ENCODE peak calls at places on chromosomes 1 and 21, in four cellular contexts. O is foreskin keratinocyte; N is CD8-positive, alpha-beta T cell; Y is MM.1S. Q is an unnamed sample. For H3K4me1, the result is how much of the 10 kb centered on the place peaks cover.

GRCh38 chr1:201714542-201715276 is 114.2 kb upstream of the IPO9 start:
- DNase-seq in N (no peak), Y (no peak), O (peak), Q (peak)

GRCh38 chr1:154351363-154352068 is 26.2 kb downstream of the ATP8B2 start:
- DNase-seq in O (no peak), N (no peak), Y (peak), Q (no peak)

GRCh38 chr1:167666416-167666815 is 36.4 kb downstream of the RCSD1 start:
- DNase-seq in Y (no peak), N (no peak), O (peak), Q (no peak)

GRCh38 chr21:26169061-26169610 is 1.4 kb downstream of the APP start:
- DNase-seq in N (peak), O (peak), Y (peak), Q (peak)

GRCh38 chr1:201945157-201945556 is 1.2 kb downstream of the LMOD1 start:
- DNase-seq in O (no peak), Y (no peak), N (no peak), Q (no peak)

GRCh38 chr1:31580513-31580870 is 4.2 kb downstream of the TINAGL1 start:
- DNase-seq in O (no peak), Y (no peak), N (no peak), Q (peak)

GRCh38 chr1:29017235-29017634 is 102.9 kb downstream of the EPB41 start:
- DNase-seq in Y (no peak), N (no peak), O (no peak), Q (no peak)

GRCh38 chr1:184222561-184223157 is 164.2 kb upstream of the C1orf21 start:
- DNase-seq in O (peak), N (peak), Y (peak), Q (no peak)

GRCh38 chr1:9691108-9691445 is 39.5 kb downstream of the PIK3CD start:
- DNase-seq in N (no peak), O (peak), Y (no peak), Q (no peak)

GRCh38 chr1:54080598-54081049 is 27.2 kb downstream of the TCEANC2 start:
- DNase-seq in N (no peak), Y (no peak), O (no peak), Q (no peak)

GRCh38 chr1:169809370-169810095 is 14.8 kb upstream of the METTL18 start:
- DNase-seq in N (no peak), Y (peak), O (peak), Q (no peak)

GRCh38 chr1:109257682-109258421 is 8.5 kb downstream of the CELSR2 start:
- DNase-seq in O (no peak), Y (no peak), N (no peak), Q (no peak)

GRCh38 chr1:85612704-85613361 is 32.3 kb downstream of the CCN1 start:
- DNase-seq in N (no peak), Y (peak), O (peak), Q (no peak)

GRCh38 chr1:157104598-157105293 is 5.1 kb upstream of the ETV3L start:
- DNase-seq in N (no peak), Y (no peak), O (no peak), Q (no peak)

GRCh38 chr1:108758782-108759181 is 12.3 kb downstream of the STXBP3 start:
- DNase-seq in Y (no peak), N (no peak), O (no peak), Q (no peak)

GRCh38 chr1:39230261-39231190 is 26.0 kb downstream of the MACF1 start:
- DNase-seq in Y (no peak), O (peak), N (no peak), Q (no peak)

GRCh38 chr1:78840447-78841251 is 165.9 kb downstream of the ADGRL4 start:
- DNase-seq in O (peak), N (no peak), Y (no peak), Q (no peak)

GRCh38 chr1:161019767-161020572 is 982 bp downstream of the F11R start:
- DNase-seq in Y (peak), O (peak), N (no peak), Q (no peak)

GRCh38 chr1:101918277-101918676 is 78.4 kb downstream of the OLFM3 start:
- DNase-seq in Y (no peak), O (no peak), N (no peak), Q (no peak)

GRCh38 chr1:46173361-46173856 is 1.5 kb upstream of the TSPAN1 start:
- DNase-seq in O (no peak), Y (no peak), N (no peak), Q (no peak)

GRCh38 chr1:13652238-13652637 is 47.8 kb upstream of the PRDM2 start:
- DNase-seq in O (peak), N (no peak), Y (no peak), Q (no peak)

GRCh38 chr1:119968068-119968492 is 71.8 kb upstream of the ADAM30 start:
- DNase-seq in O (peak), Y (peak), N (peak), Q (no peak)

GRCh38 chr1:107357381-107357780 is 216.5 kb downstream of the NTNG1 start:
- DNase-seq in O (no peak), N (no peak), Y (no peak), Q (no peak)

GRCh38 chr21:33836408-33836807 is 79.2 kb downstream of the ATP5PO start:
- DNase-seq in O (no peak), Y (no peak), N (no peak), Q (no peak)

GRCh38 chr1:18198240-18198639 is 90.6 kb downstream of the IGSF21 start:
- DNase-seq in Y (no peak), N (no peak), O (no peak), Q (no peak)

GRCh38 chr1:149848811-149849210 is 50.6 kb upstream of the BOLA1 start:
- DNase-seq in Y (peak), N (no peak), O (peak), Q (no peak)

GRCh38 chr1:3054474-3054873 is 14.5 kb upstream of the PRDM16 start:
- DNase-seq in N (no peak), Y (no peak), O (no peak), Q (no peak)

GRCh38 chr1:85289207-85289847 is 12.9 kb upstream of the BCL10 start:
- DNase-seq in O (peak), N (no peak), Y (no peak), Q (no peak)

GRCh38 chr1:42913426-42914091 is 45.1 kb downstream of the SLC2A1 start:
- DNase-seq in N (no peak), O (peak), Y (peak), Q (no peak)

GRCh38 chr1:215119719-215120118 is 37.2 kb downstream of the KCNK2 start:
- DNase-seq in Y (no peak), O (no peak), N (no peak), Q (no peak)

GRCh38 chr21:18041012-18041411 is 203.6 kb upstream of the CHODL start:
- DNase-seq in Y (peak), N (no peak), O (peak), Q (no peak)

GRCh38 chr1:55140546-55140983 is 74.6 kb downstream of the USP24 start:
- DNase-seq in Y (peak), O (peak), N (peak), Q (peak)

GRCh38 chr1:212688338-212689047 is 11.1 kb downstream of the BATF3 start:
- DNase-seq in N (no peak), O (no peak), Y (no peak), Q (no peak)

GRCh38 chr1:78096976-78097375 is 51.2 kb downstream of the GIPC2 start:
- DNase-seq in O (no peak), Y (no peak), N (no peak), Q (no peak)

DNA sequence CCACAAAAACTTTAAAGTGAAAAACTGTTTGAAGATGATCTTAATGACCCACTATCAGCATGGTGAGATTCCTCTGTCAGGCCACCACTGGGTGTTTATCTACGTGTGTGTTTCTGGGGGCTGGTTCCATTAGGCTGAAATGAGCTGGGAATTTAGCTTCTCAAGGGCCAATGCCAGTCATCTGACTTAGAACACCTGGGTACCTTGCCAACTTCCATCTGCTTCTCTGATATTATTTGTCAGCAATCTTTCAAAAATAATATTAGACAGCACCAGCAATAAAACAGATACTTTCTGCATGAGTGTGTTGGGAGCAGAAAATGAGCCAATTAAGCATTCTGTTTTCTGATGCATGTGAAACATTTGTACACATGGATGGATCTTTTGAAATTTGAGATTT is 124.0 kb downstream of the RYR2 start:
- DNase-seq in N (no peak), O (no peak), Y (no peak), Q (no peak)
- H3K4me1 ChIP-seq in N (under half), O (under half), Y (under half), Q (under half)

GRCh38 chr1:198683449-198683848 is 44.6 kb downstream of the PTPRC start:
- DNase-seq in O (no peak), Y (no peak), N (no peak), Q (no peak)
- H3K4me1 ChIP-seq in O (under half), Y (under half), N (half or more), Q (under half)

GRCh38 chr1:244843148-244843978 is 7.9 kb downstream of the COX20 start:
- DNase-seq in N (no peak), O (no peak), Y (no peak), Q (no peak)

GRCh38 chr1:244844155-244845121 is 9.0 kb downstream of the COX20 start:
- DNase-seq in O (no peak), N (no peak), Y (no peak), Q (no peak)

GRCh38 chr1:244849189-244849866 is 13.9 kb downstream of the COX20 start:
- DNase-seq in N (no peak), Y (no peak), O (no peak), Q (no peak)

GRCh38 chr1:244850099-244850852 is 14.1 kb downstream of the HNRNPU start:
- DNase-seq in N (no peak), Y (no peak), O (no peak), Q (no peak)

DNA sequence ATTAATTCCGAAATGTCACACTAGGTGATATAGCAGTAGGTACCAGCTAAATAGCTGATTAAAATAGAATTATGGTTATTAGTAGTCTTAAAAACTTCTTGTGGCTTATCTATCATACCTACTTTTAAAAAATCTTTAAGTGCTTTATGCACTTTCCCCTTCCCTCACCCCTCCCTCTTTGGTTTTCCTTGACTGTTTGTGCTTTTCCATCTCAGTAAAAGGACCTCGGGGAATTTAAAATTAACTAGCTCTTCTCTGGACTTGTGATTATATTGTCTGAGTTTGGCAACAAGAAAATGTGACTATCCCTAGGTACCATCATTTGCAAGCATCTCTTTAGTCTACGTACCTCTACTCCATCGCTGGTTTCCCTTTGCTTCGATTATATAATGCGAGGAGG is 11.2 kb downstream of the COX20 start:
- DNase-seq in O (no peak), N (no peak), Y (no peak), Q (no peak)
- H3K4me1 ChIP-seq in O (under half), N (under half), Y (under half), Q (under half)

DNA sequence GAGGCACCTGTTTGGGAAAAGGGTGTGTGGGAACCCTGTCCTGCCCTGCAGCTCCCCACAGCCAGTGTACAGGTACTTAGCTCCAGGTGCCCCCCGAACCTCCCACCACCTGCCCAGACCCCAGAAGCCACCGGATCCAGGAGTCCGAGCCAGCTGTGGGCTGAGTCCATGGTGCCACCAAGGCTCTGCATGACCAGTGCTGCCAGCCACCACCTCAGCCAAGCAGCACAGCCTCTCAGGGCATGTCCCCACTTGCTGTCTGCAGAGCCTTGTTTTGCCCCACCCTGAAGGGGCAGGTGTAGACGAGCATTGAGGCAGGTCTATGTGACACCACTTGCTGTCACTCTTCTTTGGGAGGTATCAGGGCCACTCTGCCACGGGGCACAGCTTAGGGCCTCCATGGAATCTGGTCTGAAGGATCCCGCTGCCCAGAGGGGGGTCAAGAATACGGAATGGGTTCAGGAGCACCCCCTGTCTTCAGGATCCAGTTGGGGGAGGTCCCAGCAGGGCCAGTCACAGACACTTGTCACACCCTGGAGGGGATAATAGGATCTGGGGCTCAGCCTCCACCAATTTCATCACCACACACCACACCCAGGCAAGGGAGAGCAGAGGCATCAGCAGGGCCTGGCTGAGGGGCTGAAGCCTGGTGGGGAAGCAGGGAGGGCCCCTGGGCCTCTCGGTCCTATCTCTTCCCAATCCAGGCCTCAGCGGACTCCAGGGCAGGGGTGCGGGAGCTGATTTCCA is 27.7 kb downstream of the ARHGEF19 start:
- DNase-seq in O (peak), N (no peak), Y (no peak), Q (no peak)
- H3K4me1 ChIP-seq in O (under half), N (under half), Y (under half), Q (under half)

DNA sequence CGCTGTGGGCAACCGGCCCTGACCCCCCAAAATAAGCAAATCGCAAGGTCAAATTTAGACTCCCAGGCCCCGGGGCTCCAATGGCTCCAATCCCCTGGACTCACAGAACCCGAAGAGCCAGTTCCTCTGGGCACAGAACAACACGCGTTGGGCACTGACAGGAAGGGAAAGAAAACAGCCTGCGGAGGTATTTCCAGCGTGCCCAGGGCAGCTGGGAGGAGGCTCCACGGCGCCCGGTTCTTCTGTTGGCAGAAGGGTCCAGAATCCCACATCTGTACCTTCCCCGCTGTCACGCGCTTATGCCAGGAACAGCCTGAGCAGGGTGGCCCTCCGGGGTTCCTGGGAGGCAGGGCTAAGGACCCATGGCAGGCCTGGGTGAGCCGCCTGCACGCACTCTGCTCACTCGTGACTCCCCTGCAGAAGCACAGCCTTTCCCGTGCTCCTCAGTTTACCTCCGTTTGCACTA is 85.5 kb downstream of the RIPK4 start:
- DNase-seq in O (peak), N (no peak), Y (no peak), Q (no peak)
- H3K4me1 ChIP-seq in O (under half), N (under half), Y (under half), Q (under half)

DNA sequence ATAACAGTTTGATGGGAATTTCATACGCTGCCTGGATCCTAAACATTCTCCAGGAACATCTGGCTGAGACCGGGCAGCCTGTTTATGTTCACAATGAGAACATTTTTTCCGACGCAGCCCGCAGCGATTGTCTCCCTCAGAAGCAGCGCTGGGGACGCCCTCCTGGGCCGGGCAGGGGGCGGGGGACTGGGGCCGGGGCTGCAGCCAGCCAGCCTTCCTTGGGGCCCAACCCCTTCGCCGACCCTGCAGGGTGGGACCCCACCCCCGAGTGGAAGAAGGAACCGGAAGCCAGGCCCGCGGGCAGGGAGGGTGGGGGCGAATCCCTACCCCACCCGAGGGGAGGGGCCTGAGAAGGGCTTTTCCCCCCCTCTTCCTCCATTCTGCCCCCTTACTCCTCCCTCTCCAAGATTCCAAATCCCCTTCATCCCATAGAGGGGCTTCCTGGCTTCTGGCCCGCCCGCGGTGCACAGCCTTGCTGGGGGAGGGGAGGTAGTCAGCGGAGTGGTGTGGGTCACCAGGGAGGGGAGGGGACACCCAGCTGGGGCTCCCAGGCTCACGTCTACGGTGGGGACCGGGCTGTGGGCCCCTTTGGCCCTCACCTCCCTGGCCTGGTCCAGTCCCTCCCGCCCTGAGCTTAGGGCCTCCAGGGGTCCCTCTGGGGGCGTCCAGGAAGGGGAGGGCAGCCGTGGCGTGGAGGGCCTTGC is 60.6 kb downstream of the WNT9A start:
- DNase-seq in Y (no peak), N (peak), O (no peak), Q (peak)
- H3K4me1 ChIP-seq in Y (under half), N (half or more), O (under half), Q (under half)

GRCh38 chr1:23124259-23125026 is 44.2 kb downstream of the LUZP1 start:
- DNase-seq in O (no peak), Y (no peak), N (no peak), Q (no peak)

GRCh38 chr1:23122023-23122738 is 46.5 kb downstream of the LUZP1 start:
- DNase-seq in N (no peak), O (no peak), Y (no peak), Q (peak)

GRCh38 chr1:23120383-23120782 is 48.3 kb downstream of the LUZP1 start:
- DNase-seq in Y (no peak), N (no peak), O (no peak), Q (no peak)

GRCh38 chr1:23123528-23123927 is 45.1 kb downstream of the LUZP1 start:
- DNase-seq in O (no peak), N (no peak), Y (no peak), Q (no peak)

DNA sequence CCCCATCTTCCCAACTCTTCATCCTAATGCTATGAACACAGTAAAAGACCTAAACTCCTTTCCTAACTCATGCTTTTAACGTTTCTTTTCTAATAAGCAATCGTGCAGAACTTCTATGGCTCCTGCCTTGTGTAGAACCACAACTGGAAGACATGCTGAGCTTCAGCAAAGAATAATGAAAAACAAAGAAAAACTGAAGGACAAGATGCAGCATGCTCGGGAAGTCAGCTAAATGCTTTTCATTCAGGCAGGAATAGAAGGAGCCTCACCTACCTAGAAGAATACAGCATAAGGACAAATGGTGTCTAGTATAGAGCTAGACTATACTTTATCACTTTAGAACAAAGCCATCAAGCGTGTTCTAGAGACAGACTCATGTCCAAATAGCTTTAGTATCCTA is 45.9 kb downstream of the LUZP1 start:
- DNase-seq in Y (no peak), N (no peak), O (peak), Q (no peak)
- H3K4me1 ChIP-seq in Y (under half), N (under half), O (under half), Q (under half)

GRCh38 chr1:155858805-155859233 is 548 bp upstream of the SYT11 start:
- DNase-seq in O (no peak), Y (no peak), N (no peak), Q (peak)

GRCh38 chr1:155859881-155860841 is 794 bp downstream of the SYT11 start:
- DNase-seq in N (peak), O (no peak), Y (no peak), Q (peak)

GRCh38 chr1:155859234-155859829 is at the start of gene SYT11:
- DNase-seq in O (peak), Y (peak), N (peak), Q (peak)

GRCh38 chr1:155864393-155864792 is 5.0 kb downstream of the SYT11 start:
- DNase-seq in O (peak), N (no peak), Y (no peak), Q (no peak)

DNA sequence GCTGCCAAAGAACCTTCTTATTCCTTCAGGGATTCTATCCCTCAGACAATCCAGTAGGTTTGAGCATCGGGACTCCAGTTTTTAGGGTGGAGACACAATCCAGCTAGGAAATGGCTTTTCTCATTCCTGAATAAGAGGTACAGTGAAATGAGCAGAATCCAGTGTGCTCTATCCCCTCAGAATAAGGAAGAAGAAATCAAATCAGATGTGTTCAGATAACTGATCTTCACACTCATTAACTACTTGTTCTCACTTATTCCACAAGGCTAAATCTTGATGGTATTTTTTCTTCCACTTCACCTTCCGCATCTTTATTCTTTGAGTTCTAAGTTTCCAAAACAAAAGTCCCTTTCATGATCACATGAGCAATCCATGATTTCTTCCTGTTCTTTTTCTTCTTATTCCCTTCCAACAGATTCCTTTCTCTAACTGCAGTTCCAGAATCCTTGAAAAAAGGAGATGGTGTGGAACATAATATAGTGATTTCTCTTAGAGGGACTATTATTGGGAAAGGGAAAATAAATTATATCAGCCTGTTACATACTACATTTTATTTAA is 1.7 kb downstream of the SYT11 start:
- DNase-seq in Y (no peak), N (no peak), O (no peak), Q (no peak)
- H3K4me1 ChIP-seq in Y (under half), N (under half), O (under half), Q (under half)

Q was measured in ovary.